ENCODE peak calls at places on chromosomes 6 and 20, in seven cellular contexts. X is cardiac muscle cell, H is right cardiac atrium, E is heart right ventricle, C is PC-9, Q is GM23248, O is left lung. B is an unnamed sample. For H3K4me1, the result is how much of the 10 kb centered on the place peaks cover.

GRCh38 chr20:9374480-9374879 is 139.9 kb upstream of the LAMP5 start:
- DNase-seq in C (no peak), E (no peak), H (no peak), O (no peak), Q (no peak), X (peak), B (no peak)

GRCh38 chr6:105600342-105601293 is 197.7 kb upstream of the PREP start:
- DNase-seq in H (no peak), X (peak), C (no peak), Q (peak), E (no peak), O (no peak), B (peak)

GRCh38 chr6:46473866-46474265 is 17.4 kb downstream of the RCAN2 start:
- DNase-seq in C (no peak), Q (peak), O (no peak), H (no peak), X (no peak), E (no peak), B (no peak)

GRCh38 chr20:4190792-4191519 is 175.6 kb upstream of the RNF24 start:
- DNase-seq in C (no peak), Q (no peak), O (no peak), X (no peak), H (no peak), E (no peak), B (peak)

GRCh38 chr6:43454290-43455033 is 886 bp downstream of the DLK2 start:
- DNase-seq in Q (peak), E (peak), C (peak), X (peak), H (peak), O (peak), B (no peak)

GRCh38 chr6:52293067-52293466 is 8.5 kb upstream of the MCM3 start:
- DNase-seq in C (no peak), O (no peak), Q (no peak), X (no peak), H (no peak), E (no peak), B (no peak)

GRCh38 chr6:75205776-75206334 is at the start of gene COL12A1:
- DNase-seq in Q (peak), O (peak), C (peak), X (peak), H (peak), E (peak), B (peak)

GRCh38 chr6:163538331-163538730 is 123.8 kb downstream of the QKI start:
- DNase-seq in E (no peak), X (no peak), O (no peak), H (no peak), Q (no peak), C (no peak), B (no peak)

GRCh38 chr6:38493929-38494547 is 145.7 kb downstream of the BTBD9 start:
- DNase-seq in Q (peak), H (peak), O (no peak), E (peak), X (peak), C (peak), B (no peak)

GRCh38 chr6:37058084-37058586 is 52.7 kb downstream of the FGD2 start:
- DNase-seq in X (no peak), C (peak), Q (peak), O (peak), E (no peak), H (no peak), B (peak)

GRCh38 chr20:2825770-2826169 is 9.6 kb downstream of the TMEM239 start:
- DNase-seq in E (no peak), O (no peak), Q (no peak), X (no peak), H (no peak), C (no peak), B (no peak)

GRCh38 chr20:42795399-42795798 is 394.3 kb downstream of the PTPRT start:
- DNase-seq in O (peak), H (no peak), X (no peak), Q (no peak), E (no peak), C (no peak), B (no peak)

GRCh38 chr6:144797881-144798589 is 512.9 kb downstream of the UTRN start:
- DNase-seq in O (no peak), E (no peak), X (peak), Q (peak), C (peak), H (no peak), B (peak)

GRCh38 chr6:16265351-16266341 is 27.3 kb downstream of the GMPR start:
- DNase-seq in O (no peak), Q (no peak), H (no peak), X (no peak), C (no peak), E (no peak), B (no peak)

GRCh38 chr6:146470091-146470770 is 73.4 kb upstream of the RAB32 start:
- DNase-seq in Q (no peak), H (no peak), C (no peak), E (no peak), X (no peak), O (no peak), B (peak)

GRCh38 chr6:75331134-75331533 is 46.5 kb upstream of the TMEM30A start:
- DNase-seq in C (no peak), X (peak), Q (peak), E (no peak), H (no peak), O (no peak), B (peak)

GRCh38 chr6:51995214-51995735 is 92.1 kb downstream of the PKHD1 start:
- DNase-seq in H (no peak), E (no peak), C (no peak), Q (no peak), X (no peak), O (no peak), B (no peak)

GRCh38 chr6:50102676-50103075 is 52.9 kb upstream of the DEFB112 start:
- DNase-seq in C (no peak), E (no peak), Q (no peak), X (no peak), H (no peak), O (no peak), B (no peak)

GRCh38 chr6:3612341-3613041 is 139.0 kb downstream of the PXDC1 start:
- DNase-seq in Q (peak), O (no peak), E (no peak), C (peak), X (peak), H (no peak), B (peak)

GRCh38 chr20:38418509-38419204 is 16.5 kb downstream of the SNHG17 start:
- DNase-seq in Q (peak), X (peak), E (peak), C (no peak), O (no peak), H (peak), B (no peak)

GRCh38 chr20:46354207-46354555 is 45.9 kb upstream of the CDH22 start:
- DNase-seq in E (no peak), X (no peak), C (no peak), H (peak), O (no peak), Q (no peak), B (no peak)

GRCh38 chr6:133888931-133889556 is at the start of gene TCF21:
- DNase-seq in O (no peak), C (no peak), X (peak), E (peak), Q (peak), H (peak), B (no peak)

GRCh38 chr6:26555505-26556262 is 17.5 kb downstream of the HMGN4 start:
- DNase-seq in E (no peak), C (no peak), Q (peak), O (no peak), H (no peak), X (peak), B (no peak)

GRCh38 chr20:35737865-35738333 is 4.2 kb downstream of the RBM39 start:
- DNase-seq in O (no peak), X (no peak), E (no peak), H (no peak), C (no peak), Q (no peak), B (no peak)

GRCh38 chr20:35735828-35736470 is 6.1 kb downstream of the RBM39 start:
- DNase-seq in O (no peak), C (no peak), X (no peak), H (no peak), Q (peak), E (no peak), B (no peak)

GRCh38 chr20:35741892-35742740 is at the start of gene RBM39:
- DNase-seq in X (peak), H (peak), E (peak), C (peak), O (peak), Q (peak), B (peak)

GRCh38 chr20:35739294-35740163 is 2.5 kb downstream of the RBM39 start:
- DNase-seq in O (no peak), H (no peak), X (peak), Q (peak), E (no peak), C (peak), B (no peak)

GRCh38 chr20:35738410-35739179 is 3.5 kb downstream of the RBM39 start:
- DNase-seq in C (no peak), Q (no peak), O (no peak), X (no peak), H (no peak), E (no peak), B (no peak)
- H3K4me1 ChIP-seq in C (under half), Q (half or more), O (half or more), X (under half), H (under half), E (half or more), B (under half)

GRCh38 chr20:63857751-63858392 is 3.4 kb upstream of the ABHD16B start:
- DNase-seq in C (no peak), X (peak), O (no peak), Q (peak), E (peak), H (peak), B (no peak)
- H3K27ac ChIP-seq in C (no peak), X (peak), O (peak), Q (no peak), E (peak), H (peak), B (no peak)

DNA sequence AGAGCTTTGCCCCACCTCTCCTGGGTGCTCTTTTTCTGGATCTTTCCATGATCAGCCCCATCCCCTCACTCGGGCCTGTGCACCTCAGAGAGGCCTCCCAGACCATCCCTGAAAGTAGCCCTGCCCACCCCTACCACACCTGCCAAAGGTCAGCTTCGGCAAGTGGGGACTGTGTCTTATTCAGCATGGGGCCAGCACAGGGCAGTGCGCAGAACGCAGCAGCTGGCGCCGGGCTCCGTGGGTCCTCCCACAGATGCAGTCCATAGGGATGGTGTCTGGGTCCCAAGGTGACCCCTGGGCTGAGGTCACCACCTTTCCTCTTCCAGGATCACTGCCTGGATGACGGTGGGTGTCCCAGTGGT is 79.4 kb downstream of the CEBPB start:
- DNase-seq in O (peak), E (no peak), C (no peak), H (no peak), Q (no peak), X (no peak), B (no peak)
- H3K4me1 ChIP-seq in O (under half), E (under half), C (under half), H (under half), Q (under half), X (under half), B (under half)

GRCh38 chr6:135182120-135182992 is 1.2 kb downstream of the MYB start:
- DNase-seq in E (no peak), Q (peak), O (peak), X (peak), C (peak), H (peak), B (peak)

GRCh38 chr6:135180458-135181332 is at the start of gene MYB:
- DNase-seq in C (peak), H (peak), X (peak), Q (peak), O (peak), E (no peak), B (peak)

GRCh38 chr6:135179920-135180457 is 1.1 kb upstream of the MYB start:
- DNase-seq in H (no peak), E (no peak), Q (peak), O (no peak), C (no peak), X (no peak), B (no peak)

GRCh38 chr6:135182993-135183531 is 2.0 kb downstream of the MYB start:
- DNase-seq in H (peak), E (no peak), X (no peak), Q (peak), C (peak), O (peak), B (peak)

DNA sequence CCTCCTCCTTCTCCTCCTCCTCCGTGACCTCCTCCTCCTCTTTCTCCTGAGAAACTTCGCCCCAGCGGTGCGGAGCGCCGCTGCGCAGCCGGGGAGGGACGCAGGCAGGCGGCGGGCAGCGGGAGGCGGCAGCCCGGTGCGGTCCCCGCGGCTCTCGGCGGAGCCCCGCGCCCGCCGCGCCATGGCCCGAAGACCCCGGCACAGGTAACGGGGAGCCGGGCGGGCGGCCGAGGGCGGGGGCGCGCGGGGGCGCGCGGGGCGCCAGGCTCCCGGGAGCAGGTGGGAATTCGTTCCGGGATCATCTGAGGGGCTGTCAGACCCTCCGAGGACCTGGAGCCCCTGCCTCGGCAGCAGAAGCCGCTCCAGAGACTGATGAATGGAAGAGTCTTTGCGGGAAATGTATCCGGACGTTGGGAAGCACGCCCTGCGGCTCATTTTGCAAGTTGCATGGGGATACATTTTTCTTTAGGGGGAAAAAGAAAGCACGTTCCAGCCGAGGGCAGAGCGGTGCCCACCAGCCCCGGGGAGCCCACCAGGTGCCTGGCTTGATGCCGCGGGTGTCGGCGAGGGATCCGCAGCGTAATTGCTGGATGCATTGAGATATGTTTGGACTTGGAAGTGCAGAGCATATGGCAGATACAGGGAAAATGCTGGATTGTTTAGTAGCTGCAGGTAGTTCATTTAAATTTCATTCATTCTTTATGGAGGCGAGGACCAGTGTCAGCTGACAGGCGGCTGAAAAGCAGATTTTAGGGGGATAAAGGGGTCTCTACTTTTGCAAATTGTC is 418 bp downstream of the MYB start:
- DNase-seq in X (peak), C (no peak), H (peak), E (no peak), Q (peak), O (peak), B (peak)
- H3K27ac ChIP-seq in X (no peak), C (no peak), H (no peak), E (no peak), Q (no peak), O (no peak), B (no peak)

GRCh38 chr20:31974296-31974695 is 6.3 kb downstream of the XKR7 start:
- DNase-seq in E (no peak), C (no peak), X (no peak), Q (no peak), O (no peak), H (no peak), B (no peak)
- H3K4me1 ChIP-seq in E (under half), C (under half), X (under half), Q (under half), O (under half), H (under half), B (under half)

B was measured in foreskin keratinocyte.